ENCODE peak calls at places on chromosomes 16 and 17, in five cellular contexts. U is adrenal gland, N is GM23338, C is foreskin fibroblast, H is cardiac fibroblast. G is an unnamed sample.

GRCh38 chr17:75897076-75898019 is 597 bp upstream of the TRIM65 start:
- DNase-seq in U (no peak), N (peak), C (no peak), H (no peak), G (no peak)

GRCh38 chr16:87190288-87191240 is 126.6 kb downstream of the C16orf95 start:
- DNase-seq in U (no peak), N (peak), C (no peak), H (no peak), G (no peak)

GRCh38 chr16:4684763-4685162 is 8.6 kb upstream of the NUDT16L1 start:
- DNase-seq in U (no peak), N (no peak), C (no peak), H (no peak), G (no peak)

GRCh38 chr16:55944377-55944802 is 69.2 kb upstream of the CES5A start:
- DNase-seq in U (peak), N (peak), C (peak), H (peak), G (peak)

GRCh38 chr17:41131979-41132378 is 8.0 kb upstream of the KRTAP4-12 start:
- DNase-seq in U (no peak), N (no peak), C (no peak), H (no peak), G (no peak)

GRCh38 chr16:84889066-84889465 is 69.3 kb downstream of the CRISPLD2 start:
- DNase-seq in U (no peak), N (no peak), C (peak), H (no peak), G (no peak)

GRCh38 chr17:62703269-62703775 is 75.9 kb downstream of the MRC2 start:
- DNase-seq in U (no peak), N (no peak), C (peak), H (no peak), G (no peak)

GRCh38 chr17:78706271-78706915 is 75.7 kb downstream of the CYTH1 start:
- DNase-seq in U (no peak), N (no peak), C (no peak), H (no peak), G (no peak)

GRCh38 chr17:36928450-36929125 is 8.7 kb upstream of the LHX1 start:
- DNase-seq in U (no peak), N (peak), C (no peak), H (no peak), G (no peak)

GRCh38 chr17:47776330-47777197 is 43.5 kb downstream of the TBX21 start:
- DNase-seq in U (no peak), N (peak), C (peak), H (peak), G (no peak)

DNA sequence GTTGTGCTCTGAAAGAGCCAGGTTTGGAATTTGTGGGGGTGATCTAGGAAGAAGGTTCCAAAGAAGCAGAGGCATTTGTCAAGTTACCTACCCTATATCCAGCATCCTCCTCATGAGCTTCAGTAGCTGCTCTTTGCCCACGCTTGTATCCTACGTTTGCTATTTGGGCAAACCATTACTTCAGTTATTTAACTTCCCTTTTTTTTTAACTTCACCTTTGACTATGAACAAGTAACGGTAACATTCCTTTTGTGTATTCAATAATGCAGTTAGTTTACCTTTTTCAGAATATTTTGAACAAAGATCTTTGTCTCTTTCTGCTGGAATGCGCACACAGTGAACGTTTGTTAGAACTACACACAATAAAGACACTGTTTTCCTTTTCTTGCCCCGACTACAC is 41.5 kb downstream of the CYB5B start:
- DNase-seq in U (no peak), N (no peak), C (no peak), H (no peak), G (no peak)
- H3K4me3 ChIP-seq in U (no peak), N (no peak), C (no peak), H (no peak), G (no peak)

DNA sequence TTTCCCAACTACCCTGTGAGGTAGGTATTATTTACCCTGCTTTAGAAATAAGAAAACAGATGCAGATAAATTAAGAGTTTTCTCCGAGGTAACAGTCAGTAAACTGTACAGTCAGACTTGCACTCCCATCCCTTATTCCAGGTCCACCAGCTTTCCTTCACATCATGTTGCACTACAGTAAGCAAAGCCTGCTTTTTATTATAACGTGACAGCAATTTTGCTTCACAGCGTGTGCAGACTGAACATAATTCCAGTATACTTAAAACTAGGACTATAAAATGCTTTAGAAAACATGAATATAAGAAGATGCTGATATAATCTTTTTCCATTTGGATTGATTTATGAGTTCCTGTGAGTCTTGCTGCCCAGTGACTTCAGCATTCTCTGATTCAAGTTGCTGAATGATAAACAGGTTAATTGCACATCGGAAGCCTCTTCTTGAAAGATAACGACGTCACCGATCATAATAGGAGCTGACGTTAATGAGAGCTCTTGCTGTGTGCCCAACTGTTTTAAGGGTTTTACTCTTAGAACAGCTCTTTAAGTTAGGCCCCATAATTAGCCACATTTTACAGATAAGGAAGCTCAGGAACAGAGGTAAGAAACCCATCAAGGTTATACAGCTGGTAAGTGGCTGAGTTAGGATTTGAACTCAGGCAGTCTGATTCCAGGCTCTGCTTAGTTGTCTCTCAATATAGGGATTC is 1.4 kb downstream of the LIG3 start:
- DNase-seq in U (no peak), N (no peak), C (peak), H (peak), G (no peak)
- TF ChIP-seq CTCF in U (no peak), N (no peak), C (no peak), H (no peak), G (no peak)

DNA sequence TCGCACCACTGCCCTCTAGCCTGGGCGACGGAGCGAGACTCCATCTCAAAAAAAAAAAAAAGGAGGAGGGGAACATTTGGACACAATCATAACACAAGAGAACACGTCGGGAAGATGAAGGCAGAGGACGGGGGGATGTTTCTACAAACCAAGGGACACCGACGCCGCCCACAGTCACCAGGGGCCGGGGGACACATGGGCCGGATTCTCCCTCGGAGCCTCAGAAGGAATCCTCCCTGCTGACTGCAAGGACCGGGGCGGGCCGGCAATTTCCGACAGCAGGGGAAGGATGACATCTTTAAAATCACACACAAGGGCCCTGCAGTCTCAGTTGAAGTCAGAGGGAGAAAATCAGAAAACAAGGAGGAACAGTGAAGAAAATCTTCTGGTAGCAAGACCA is 8.1 kb upstream of the CHMP6 start:
- DNase-seq in U (no peak), N (no peak), C (no peak), H (no peak), G (no peak)
- H3K4me3 ChIP-seq in U (no peak), N (no peak), C (no peak), H (no peak), G (no peak)

GRCh38 chr17:39576187-39576586 is 31.5 kb downstream of the NEUROD2 start:
- DNase-seq in U (no peak), N (peak), C (peak), H (peak), G (no peak)
- TF ChIP-seq CTCF in U (peak), N (peak), C (peak), H (peak), G (peak)

GRCh38 chr17:74466785-74467158 is 338 bp downstream of the CD300A start:
- DNase-seq in U (no peak), N (no peak), C (no peak), H (no peak), G (no peak)
- H3K4me3 ChIP-seq in U (no peak), N (peak), C (no peak), H (no peak), G (no peak)

DNA sequence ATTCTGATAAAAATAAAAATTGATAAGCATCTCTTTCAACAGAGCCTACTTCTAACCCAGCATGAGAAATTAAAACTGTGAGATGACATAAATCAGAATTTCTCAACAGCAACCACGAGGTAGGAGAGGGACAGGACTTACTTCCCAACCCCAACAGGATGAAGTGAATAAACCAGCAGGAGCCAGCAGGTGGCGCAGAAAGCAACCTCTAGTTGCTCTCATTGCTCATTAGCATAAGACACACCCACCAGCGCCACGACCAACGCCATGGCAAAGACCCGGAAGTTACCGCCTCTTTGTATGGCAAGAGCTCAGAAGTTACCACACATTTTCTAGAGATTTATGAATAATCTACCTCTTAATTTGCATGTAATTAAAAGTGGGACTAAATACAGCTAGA is 189.4 kb upstream of the CDH8 start:
- DNase-seq in U (peak), N (peak), C (no peak), H (peak), G (peak)
- TF ChIP-seq CTCF in U (peak), N (peak), C (peak), H (peak), G (peak)

GRCh38 chr17:2059125-2059836 is 4.4 kb downstream of the HIC1 start:
- DNase-seq in U (peak), N (peak), C (no peak), H (no peak), G (no peak)
- H3K4me3 ChIP-seq in U (no peak), N (peak), C (no peak), H (peak), G (peak)

DNA sequence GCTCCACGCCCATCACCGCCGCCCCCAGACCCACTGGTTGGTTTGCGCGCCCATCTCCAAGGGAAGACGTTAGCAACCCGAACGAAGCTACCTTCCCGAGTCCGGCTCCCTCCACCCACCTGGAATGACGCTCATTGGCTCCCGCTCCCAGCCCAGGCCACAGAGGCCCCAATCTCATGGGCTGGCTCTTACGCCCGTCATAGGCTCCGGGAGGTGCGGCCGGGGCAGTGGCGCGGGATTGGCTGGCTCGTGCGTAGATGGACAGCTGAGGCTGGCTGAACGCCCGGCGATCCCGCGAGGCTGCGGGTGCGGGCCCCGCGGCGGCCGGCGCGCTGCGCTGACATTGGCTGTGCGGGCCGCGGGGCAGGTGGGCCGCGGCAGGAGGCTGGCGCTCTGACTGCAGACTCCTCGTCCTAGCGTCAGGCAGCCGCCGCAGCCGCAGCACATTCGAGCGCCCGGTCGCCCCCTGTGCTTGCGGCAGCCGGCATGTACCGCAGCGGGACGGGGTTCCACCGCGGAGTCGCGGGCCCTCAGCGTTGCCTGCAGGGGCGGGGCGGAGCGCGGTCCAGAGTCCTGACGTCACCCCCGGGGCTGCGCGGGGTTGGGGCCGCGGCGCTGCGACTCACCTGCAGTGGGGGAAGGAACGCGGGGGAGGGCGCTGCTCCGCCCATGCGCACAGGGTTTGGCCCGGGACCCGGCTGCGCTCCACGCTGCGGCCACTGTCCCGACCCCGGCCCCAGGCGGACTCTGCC is 453 bp upstream of the MYH10 start:
- DNase-seq in U (peak), N (peak), C (peak), H (peak), G (peak)
- TF ChIP-seq CTCF in U (no peak), N (peak), C (no peak), H (no peak), G (peak)

G was measured in astrocyte of the cerebellum.